ENCODE peak calls at places on chromosomes 12 and 14, in nine cellular contexts. W is left ventricle myocardium inferior, J is foreskin keratinocyte, Z is adrenal gland, Q is osteocyte, T is sigmoid colon, S is GM23338, K is GM06990, F is endodermal cell. A is an unnamed sample.

GRCh38 chr14:86196476-86196875 is 666.5 kb downstream of the FLRT2 start:
- DNase-seq in W (no peak), S (no peak), Z (no peak), Q (no peak), T (no peak), K (no peak), J (no peak), F (no peak), A (no peak)

GRCh38 chr14:29220077-29220476 is 453.5 kb downstream of the FOXG1 start:
- DNase-seq in S (no peak), K (no peak), W (no peak), Z (no peak), T (no peak), F (peak), Q (no peak), J (no peak), A (no peak)

GRCh38 chr12:30286345-30286926 is 409.2 kb downstream of the IPO8 start:
- DNase-seq in Q (no peak), K (no peak), S (peak), F (no peak), Z (no peak), T (no peak), J (no peak), W (no peak), A (no peak)

GRCh38 chr14:65255583-65256443 is 153.5 kb upstream of the MAX start:
- DNase-seq in Q (no peak), Z (no peak), S (peak), T (no peak), K (no peak), F (peak), J (peak), W (no peak), A (no peak)

GRCh38 chr12:77058740-77059139 is 6.6 kb downstream of the E2F7 start:
- DNase-seq in W (no peak), Q (no peak), Z (no peak), F (no peak), S (no peak), J (peak), T (no peak), K (no peak), A (no peak)

GRCh38 chr14:100446572-100446971 is 123.4 kb downstream of the SLC25A47 start:
- DNase-seq in T (no peak), W (no peak), J (no peak), Z (no peak), S (peak), Q (peak), K (no peak), F (peak), A (no peak)

GRCh38 chr14:67515386-67516079 is 17.6 kb upstream of the PLEKHH1 start:
- DNase-seq in Q (no peak), Z (no peak), J (no peak), F (peak), K (peak), S (peak), W (no peak), T (no peak), A (peak)

GRCh38 chr14:67999290-67999689 is 179.7 kb downstream of the RAD51B start:
- DNase-seq in J (no peak), Z (no peak), F (no peak), W (no peak), S (no peak), T (no peak), Q (no peak), K (no peak), A (no peak)

GRCh38 chr14:55881577-55882241 is 236.5 kb upstream of the PELI2 start:
- DNase-seq in W (no peak), J (no peak), Z (no peak), Q (no peak), S (peak), F (peak), K (no peak), T (no peak), A (no peak)

GRCh38 chr12:49943663-49943945 is 6.9 kb upstream of the AQP2 start:
- DNase-seq in S (no peak), W (no peak), Z (no peak), J (no peak), T (no peak), F (peak), K (no peak), Q (no peak), A (no peak)

GRCh38 chr12:60101715-60102114 is 505.9 kb downstream of the SLC16A7 start:
- DNase-seq in W (no peak), F (no peak), S (no peak), Q (no peak), J (peak), K (no peak), Z (no peak), T (no peak), A (no peak)

GRCh38 chr12:78146365-78146772 is 315.7 kb downstream of the NAV3 start:
- DNase-seq in Q (no peak), Z (no peak), T (no peak), F (no peak), K (no peak), W (no peak), J (no peak), S (peak), A (peak)

GRCh38 chr12:57085999-57086950 is 2.6 kb upstream of the NAB2 start:
- DNase-seq in W (peak), S (peak), J (no peak), F (peak), K (peak), T (peak), Q (no peak), Z (peak), A (peak)

GRCh38 chr14:52703225-52703624 is 3.8 kb upstream of the PSMC6 start:
- DNase-seq in K (no peak), W (no peak), Q (no peak), T (no peak), F (no peak), S (no peak), J (peak), Z (peak), A (no peak)

GRCh38 chr12:123519151-123520001 is 14.1 kb downstream of the RILPL1 start:
- DNase-seq in J (peak), F (no peak), W (peak), T (no peak), K (no peak), Z (peak), Q (peak), S (peak), A (no peak)

GRCh38 chr14:76351941-76352340 is 24.0 kb upstream of the ESRRB start:
- DNase-seq in J (no peak), Z (no peak), K (no peak), T (no peak), S (no peak), F (no peak), W (no peak), Q (no peak), A (no peak)

GRCh38 chr12:96198970-96199369 is 4.8 kb downstream of the ELK3 start:
- DNase-seq in K (peak), Q (no peak), F (no peak), T (no peak), W (no peak), S (no peak), Z (no peak), J (peak), A (no peak)

GRCh38 chr12:31387011-31387410 is 61.1 kb upstream of the SINHCAF start:
- DNase-seq in S (peak), Q (no peak), W (no peak), K (no peak), T (no peak), F (no peak), J (no peak), Z (no peak), A (no peak)

GRCh38 chr12:90959538-90960139 is 4.7 kb upstream of the CCER1 start:
- DNase-seq in Z (no peak), T (no peak), K (no peak), S (peak), Q (no peak), W (no peak), F (no peak), J (no peak), A (peak)

GRCh38 chr14:61385002-61385685 is 63.8 kb downstream of the PRKCH start:
- DNase-seq in K (no peak), Q (no peak), Z (no peak), T (no peak), W (no peak), S (no peak), F (no peak), J (no peak), A (no peak)

GRCh38 chr12:122862110-122862634 is 26.9 kb downstream of the HIP1R start:
- DNase-seq in W (no peak), S (no peak), Q (no peak), T (peak), Z (no peak), J (no peak), F (peak), K (no peak), A (no peak)

DNA sequence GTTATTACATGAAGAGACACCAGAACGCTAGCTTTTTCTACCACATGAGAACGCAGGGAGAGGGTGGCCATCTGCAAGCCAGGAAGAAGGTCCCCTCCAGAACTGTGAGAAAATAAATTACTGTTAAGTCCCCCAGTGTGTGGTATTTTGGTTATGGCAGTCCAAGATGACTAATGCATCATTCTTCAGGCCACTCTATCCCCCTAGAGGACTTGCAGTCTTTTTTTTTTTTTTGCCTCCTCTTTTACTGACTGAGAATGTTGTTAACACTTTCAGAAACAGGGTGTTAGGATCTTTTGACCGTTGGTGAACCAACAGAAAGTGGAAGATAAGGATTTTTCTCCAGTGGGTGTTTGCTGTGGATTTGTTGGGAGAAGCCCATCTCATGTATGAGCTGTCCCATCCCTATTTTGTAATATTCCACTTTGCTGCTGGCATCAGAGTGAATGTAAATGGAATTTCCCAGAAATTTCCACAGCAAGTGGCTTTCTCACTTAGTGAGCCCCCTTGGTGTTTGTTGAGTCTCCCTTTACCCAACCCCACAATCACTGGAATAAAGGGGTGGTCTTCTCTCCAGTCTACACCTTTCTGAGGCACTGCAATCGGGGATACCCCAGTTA is 37.9 kb downstream of the MARK3 start:
- DNase-seq in W (no peak), Q (no peak), Z (no peak), S (no peak), F (no peak), T (no peak), J (no peak), K (no peak), A (no peak)
- TF ChIP-seq CTCF in W (no peak), Q (no peak), Z (no peak), S (no peak), F (no peak), T (no peak), J (no peak), K (no peak), A (no peak)

GRCh38 chr14:94823556-94824341 is 53.8 kb upstream of the GSC start:
- DNase-seq in S (peak), Z (no peak), T (no peak), F (peak), K (no peak), J (no peak), Q (no peak), W (no peak), A (no peak)
- TF ChIP-seq CTCF in S (no peak), Z (no peak), T (no peak), F (peak), K (no peak), J (no peak), Q (peak), W (no peak), A (no peak)

DNA sequence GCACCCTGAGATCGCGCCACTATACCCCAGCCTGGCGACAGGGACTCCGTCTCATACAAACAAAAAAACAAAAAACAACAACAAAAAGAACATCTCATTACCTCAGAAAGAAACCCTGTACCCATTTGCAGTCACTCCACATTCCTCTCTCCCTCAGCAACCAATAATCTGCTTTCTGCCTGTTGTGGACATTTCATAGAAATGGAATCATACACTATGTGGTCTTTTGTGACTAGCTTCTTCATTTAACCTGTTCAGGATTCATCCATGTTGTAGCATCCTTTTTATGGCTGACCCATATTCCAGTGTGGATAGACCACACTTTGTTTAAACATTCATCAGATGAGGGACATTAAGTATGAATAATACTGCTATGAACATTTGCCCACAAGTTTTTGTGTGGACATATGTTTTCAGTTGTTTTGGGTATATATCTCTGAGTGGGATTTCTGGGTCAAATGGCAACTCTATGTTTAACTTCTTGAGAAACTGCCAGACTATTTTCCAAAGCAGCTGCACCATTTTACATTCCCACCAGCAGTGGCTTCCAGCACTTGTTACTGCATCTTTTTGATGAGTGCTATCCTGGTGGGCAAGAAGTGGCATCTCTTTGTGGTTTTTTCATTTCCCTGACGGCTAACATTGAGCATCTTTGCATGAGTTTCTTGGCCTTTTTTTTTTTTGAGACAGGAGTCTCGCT is 5.9 kb upstream of the RCOR1 start:
- DNase-seq in Q (no peak), J (no peak), Z (no peak), S (no peak), T (no peak), W (no peak), K (no peak), F (no peak), A (no peak)
- TF ChIP-seq CTCF in Q (no peak), J (no peak), Z (no peak), S (no peak), T (no peak), W (no peak), K (no peak), F (peak), A (no peak)

GRCh38 chr14:35964736-35965135 is 138.6 kb downstream of the BRMS1L start:
- DNase-seq in W (no peak), T (no peak), K (no peak), F (no peak), S (peak), Q (no peak), Z (no peak), J (no peak), A (no peak)

GRCh38 chr14:35959835-35960234 is 133.7 kb downstream of the BRMS1L start:
- DNase-seq in K (no peak), Q (no peak), Z (no peak), T (no peak), J (no peak), F (no peak), W (no peak), S (no peak), A (no peak)

GRCh38 chr14:35965425-35965824 is 139.3 kb downstream of the BRMS1L start:
- DNase-seq in S (peak), Z (no peak), K (no peak), T (no peak), W (no peak), F (no peak), J (no peak), Q (no peak), A (no peak)

GRCh38 chr14:35961697-35962274 is 135.6 kb downstream of the BRMS1L start:
- DNase-seq in Z (no peak), W (no peak), T (no peak), K (no peak), Q (no peak), F (no peak), J (no peak), S (no peak), A (no peak)

DNA sequence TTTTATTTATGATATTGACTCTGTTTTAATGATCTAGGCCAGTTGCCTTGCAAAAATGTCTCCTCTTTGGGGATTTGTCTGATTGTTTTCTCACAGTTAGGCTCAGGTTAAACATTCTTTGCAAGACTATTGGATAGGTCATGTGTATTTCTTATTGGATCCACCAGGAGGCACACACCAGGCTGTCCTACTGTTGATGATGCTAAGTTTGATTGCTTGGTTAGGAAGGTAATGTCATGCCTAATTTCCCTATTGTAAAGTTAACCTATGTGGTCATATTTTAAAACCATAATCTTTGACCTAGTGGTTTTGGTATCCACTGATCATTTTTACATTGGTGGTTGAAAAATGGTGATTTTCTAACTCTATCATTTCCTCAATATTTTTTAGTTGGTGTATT is 137.1 kb downstream of the BRMS1L start:
- DNase-seq in S (peak), K (no peak), W (no peak), T (no peak), Q (no peak), F (no peak), Z (no peak), J (no peak), A (peak)
- TF ChIP-seq CTCF in S (peak), K (peak), W (no peak), T (no peak), Q (peak), F (peak), Z (no peak), J (peak), A (no peak)

GRCh38 chr12:111687952-111688351 is 2.1 kb downstream of the ACAD10 start:
- DNase-seq in J (no peak), W (no peak), K (no peak), F (no peak), T (no peak), S (no peak), Z (no peak), Q (no peak), A (no peak)

GRCh38 chr12:111687255-111687654 is 1.4 kb downstream of the ACAD10 start:
- DNase-seq in Z (no peak), K (no peak), T (no peak), W (no peak), S (peak), F (no peak), J (no peak), Q (no peak), A (peak)

GRCh38 chr12:111691262-111691661 is 5.4 kb downstream of the ACAD10 start:
- DNase-seq in Z (no peak), T (no peak), W (no peak), K (no peak), J (no peak), F (no peak), S (no peak), Q (no peak), A (no peak)

GRCh38 chr12:111693818-111694217 is 8.0 kb downstream of the ACAD10 start:
- DNase-seq in Q (no peak), J (no peak), W (no peak), Z (no peak), T (no peak), K (no peak), F (no peak), S (no peak), A (no peak)

DNA sequence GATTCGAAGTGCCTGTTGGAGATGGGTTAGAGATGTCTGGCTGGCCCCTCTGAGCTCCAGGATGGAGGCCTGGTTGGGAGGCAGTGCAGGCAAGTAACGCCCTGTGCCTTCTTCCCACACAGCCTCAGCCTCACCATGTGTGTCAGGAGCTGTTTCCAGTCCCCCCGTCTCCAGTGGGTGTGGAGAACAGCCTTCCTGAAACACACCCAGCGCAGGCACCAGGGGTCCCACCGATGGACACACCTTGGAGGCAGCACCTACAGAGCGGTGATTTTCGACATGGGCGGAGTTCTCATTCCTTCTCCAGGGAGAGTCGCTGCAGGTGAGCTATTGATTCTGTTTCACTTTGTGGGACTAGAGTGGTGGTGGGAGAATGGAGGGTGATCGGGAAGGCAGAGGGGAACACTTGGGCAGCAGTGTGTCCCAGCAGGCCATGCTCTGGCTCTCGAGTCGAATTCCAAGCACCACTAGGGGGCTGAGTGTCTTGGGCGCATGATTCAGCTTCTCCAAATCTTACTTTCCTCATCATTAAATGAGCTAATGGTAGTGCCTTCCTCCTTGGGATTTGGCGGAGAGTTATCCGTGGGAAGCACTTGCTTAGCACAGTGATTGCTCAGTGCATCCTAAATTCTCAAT is 6.8 kb downstream of the ACAD10 start:
- DNase-seq in F (peak), K (no peak), W (no peak), J (no peak), T (no peak), Z (no peak), S (peak), Q (no peak), A (peak)
- TF ChIP-seq CTCF in F (peak), K (peak), W (no peak), J (peak), T (no peak), Z (no peak), S (peak), Q (peak), A (no peak)

GRCh38 chr12:19778822-19779221 is 339.5 kb downstream of the AEBP2 start:
- DNase-seq in K (no peak), J (no peak), F (peak), T (no peak), W (no peak), Q (no peak), S (no peak), Z (no peak), A (no peak)
- TF ChIP-seq CTCF in K (peak), J (no peak), F (peak), T (no peak), W (peak), Q (peak), S (no peak), Z (no peak), A (no peak)

GRCh38 chr12:8771072-8771471 is 51.3 kb upstream of the A2ML1 start:
- DNase-seq in Z (no peak), Q (no peak), S (no peak), W (no peak), J (no peak), F (no peak), T (no peak), K (no peak), A (no peak)
- TF ChIP-seq CTCF in Z (no peak), Q (no peak), S (no peak), W (peak), J (peak), F (peak), T (no peak), K (no peak), A (no peak)

A was measured in GM13976.